ENCODE peak calls at places on chromosomes 1 and 21, in five cellular contexts. R, K, W, F and L are unnamed samples.

GRCh38 chr1:61591316-61591715 is 133.6 kb downstream of the TM2D1 start:
- DNase-seq in R (no peak), K (no peak), W (peak), F (no peak), L (no peak)

GRCh38 chr1:180231506-180232420 is 1.7 kb downstream of the LHX4 start:
- DNase-seq in R (no peak), K (no peak), W (peak), F (no peak), L (peak)

GRCh38 chr1:150404465-150404864 is 40.5 kb downstream of the RPRD2 start:
- DNase-seq in R (no peak), K (no peak), W (no peak), F (no peak), L (no peak)

GRCh38 chr1:219416598-219417238 is 196.2 kb downstream of the ZC3H11B start:
- DNase-seq in R (peak), K (peak), W (peak), F (no peak), L (peak)

GRCh38 chr21:31526040-31526439 is 133.5 kb upstream of the SOD1 start:
- DNase-seq in R (no peak), K (no peak), W (no peak), F (no peak), L (peak)

GRCh38 chr1:99685516-99686180 is 39.7 kb downstream of the PALMD start:
- DNase-seq in R (peak), K (peak), W (peak), F (peak), L (peak)

GRCh38 chr1:230010618-230011332 is 56.3 kb upstream of the GALNT2 start:
- DNase-seq in R (no peak), K (no peak), W (no peak), F (no peak), L (no peak)

GRCh38 chr1:10380594-10381275 is 18.1 kb upstream of the PGD start:
- DNase-seq in R (no peak), K (no peak), W (no peak), F (no peak), L (no peak)

GRCh38 chr1:32754282-32755097 is 51.9 kb upstream of the SYNC start:
- DNase-seq in R (no peak), K (peak), W (peak), F (peak), L (peak)

GRCh38 chr1:67793562-67793961 is 39.7 kb downstream of the GNG12 start:
- DNase-seq in R (no peak), K (no peak), W (no peak), F (no peak), L (no peak)

GRCh38 chr1:192512426-192513125 is 63.0 kb upstream of the RGS1 start:
- DNase-seq in R (no peak), K (no peak), W (peak), F (no peak), L (no peak)

GRCh38 chr1:204123376-204123775 is 28.5 kb downstream of the ETNK2 start:
- DNase-seq in R (no peak), K (no peak), W (no peak), F (no peak), L (peak)

GRCh38 chr21:32494946-32495703 is 82.6 kb downstream of the EVA1C start:
- DNase-seq in R (no peak), K (no peak), W (no peak), F (no peak), L (no peak)

GRCh38 chr21:36743008-36743407 is 44.1 kb downstream of the SIM2 start:
- DNase-seq in R (no peak), K (no peak), W (no peak), F (no peak), L (no peak)

GRCh38 chr1:247491328-247491727 is 33.4 kb upstream of the OR2B11 start:
- DNase-seq in R (no peak), K (no peak), W (no peak), F (no peak), L (no peak)

GRCh38 chr1:84892657-84893618 is at the start of gene LPAR3:
- DNase-seq in R (peak), K (peak), W (peak), F (peak), L (peak)

GRCh38 chr1:170402451-170403311 is 129.3 kb upstream of the GORAB start:
- DNase-seq in R (no peak), K (no peak), W (no peak), F (no peak), L (no peak)

GRCh38 chr1:234971586-234972297 is 156.9 kb downstream of the TOMM20 start:
- DNase-seq in R (no peak), K (no peak), W (peak), F (no peak), L (no peak)

GRCh38 chr1:2597441-2598328 is 11.1 kb downstream of the PRXL2B start:
- DNase-seq in R (no peak), K (no peak), W (no peak), F (no peak), L (peak)

GRCh38 chr1:54253480-54253879 is 53.5 kb downstream of the MRPL37 start:
- DNase-seq in R (no peak), K (no peak), W (no peak), F (no peak), L (no peak)

GRCh38 chr1:207867136-207868081 is 43.5 kb downstream of the CD34 start:
- DNase-seq in R (no peak), K (no peak), W (peak), F (peak), L (peak)

GRCh38 chr21:15514073-15514946 is 215.5 kb upstream of the USP25 start:
- DNase-seq in R (peak), K (no peak), W (peak), F (no peak), L (no peak)

GRCh38 chr1:234570741-234571140 is 39.2 kb downstream of the IRF2BP2 start:
- DNase-seq in R (no peak), K (no peak), W (no peak), F (no peak), L (no peak)

GRCh38 chr1:177849130-177849529 is 120.7 kb downstream of the SEC16B start:
- DNase-seq in R (no peak), K (no peak), W (no peak), F (no peak), L (no peak)

GRCh38 chr1:55926906-55927471 is 652.4 kb downstream of the PLPP3 start:
- DNase-seq in R (no peak), K (no peak), W (no peak), F (no peak), L (no peak)

GRCh38 chr1:97277891-97278662 is 556.5 kb downstream of the PTBP2 start:
- DNase-seq in R (no peak), K (no peak), W (no peak), F (no peak), L (no peak)

GRCh38 chr1:70706381-70707173 is 295.5 kb downstream of the CTH start:
- DNase-seq in R (no peak), K (no peak), W (no peak), F (no peak), L (peak)

GRCh38 chr1:70334436-70334835 is 20.1 kb downstream of the ANKRD13C start:
- DNase-seq in R (no peak), K (no peak), W (no peak), F (no peak), L (no peak)

GRCh38 chr1:155051777-155052398 is 772 bp downstream of the ADAM15 start:
- DNase-seq in R (peak), K (no peak), W (peak), F (peak), L (peak)

GRCh38 chr1:155048449-155049334 is 2.4 kb upstream of the ADAM15 start:
- DNase-seq in R (no peak), K (no peak), W (no peak), F (no peak), L (no peak)

GRCh38 chr1:155051342-155051776 is 243 bp downstream of the ADAM15 start:
- DNase-seq in R (no peak), K (no peak), W (no peak), F (no peak), L (no peak)

GRCh38 chr1:155050560-155051341 is at the start of gene ADAM15:
- DNase-seq in R (peak), K (peak), W (peak), F (peak), L (peak)

GRCh38 chr1:155049651-155050559 is 1.2 kb upstream of the ADAM15 start:
- DNase-seq in R (no peak), K (no peak), W (no peak), F (no peak), L (no peak)
- H3K4me3 ChIP-seq in R (peak), K (peak), W (peak), F (peak), L (peak)

DNA sequence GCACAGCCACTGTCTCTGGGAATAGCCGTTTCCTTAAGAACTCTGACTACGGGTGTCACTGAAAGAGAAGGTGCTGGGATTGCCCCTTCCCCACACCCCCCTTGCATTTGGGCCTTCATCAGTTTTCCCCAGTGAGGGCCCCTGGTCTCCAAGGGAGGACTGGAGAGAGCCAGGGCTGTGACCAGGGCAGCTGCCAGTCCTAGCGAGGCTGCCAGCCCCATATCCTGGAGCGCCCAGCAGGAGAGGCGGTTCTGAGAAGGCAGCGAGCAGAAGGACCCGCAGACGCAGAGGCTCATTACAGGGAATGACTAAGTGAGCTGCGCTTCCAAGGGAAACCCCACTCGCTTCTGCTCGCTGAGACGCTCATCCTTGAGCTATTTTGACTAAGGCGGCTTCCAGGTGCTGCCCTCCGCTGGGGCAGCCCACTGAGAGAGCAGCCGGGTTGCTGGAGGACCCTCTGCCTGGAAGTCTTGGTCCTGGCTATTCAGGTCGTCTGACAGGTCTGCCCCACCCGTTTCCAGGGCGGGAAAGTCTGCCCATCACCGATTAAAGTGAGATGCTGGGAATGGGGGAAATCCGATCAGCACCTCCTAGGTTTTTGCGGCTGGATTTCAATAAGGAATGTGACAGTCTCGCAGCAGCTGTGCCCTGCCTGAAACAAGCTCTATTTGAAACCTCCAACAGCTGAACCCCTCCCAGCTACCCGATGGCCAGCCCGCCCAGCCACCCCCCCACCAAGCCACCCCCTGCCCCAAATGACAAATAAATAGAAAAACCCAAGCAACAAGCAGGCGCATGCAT is 2.9 kb downstream of the KCNN3 start:
- DNase-seq in R (no peak), K (no peak), W (no peak), F (no peak), L (peak)
- H3K4me3 ChIP-seq in R (no peak), K (no peak), W (no peak), F (no peak), L (no peak)

DNA sequence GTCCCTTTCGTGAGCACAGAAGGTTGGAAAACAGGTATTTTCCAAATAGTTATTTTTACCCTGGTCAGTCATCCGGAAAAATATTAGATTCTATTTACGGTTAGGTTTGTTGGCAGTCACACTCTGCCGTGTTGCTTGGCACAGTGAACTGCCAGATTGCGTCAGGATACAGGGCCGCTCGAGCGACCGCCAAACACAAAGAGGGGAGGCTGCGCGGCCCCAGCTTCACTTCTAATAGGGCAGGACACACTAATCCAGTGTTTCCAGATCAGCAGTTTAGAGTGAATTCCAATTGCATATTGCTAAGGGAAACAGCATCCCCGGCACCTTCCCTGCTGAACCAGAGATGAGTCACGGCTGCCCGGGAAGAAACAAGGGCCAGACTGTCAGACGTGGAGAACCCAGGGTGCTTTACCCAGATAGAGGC is 22.9 kb downstream of the UMODL1 start:
- DNase-seq in R (no peak), K (no peak), W (no peak), F (no peak), L (no peak)
- H3K4me3 ChIP-seq in R (no peak), K (no peak), W (no peak), F (no peak), L (no peak)

GRCh38 chr1:41366428-41367101 is 5.3 kb downstream of the FOXO6 start:
- DNase-seq in R (peak), K (no peak), W (peak), F (no peak), L (peak)
- H3K4me3 ChIP-seq in R (no peak), K (peak), W (peak), F (peak), L (peak)

DNA sequence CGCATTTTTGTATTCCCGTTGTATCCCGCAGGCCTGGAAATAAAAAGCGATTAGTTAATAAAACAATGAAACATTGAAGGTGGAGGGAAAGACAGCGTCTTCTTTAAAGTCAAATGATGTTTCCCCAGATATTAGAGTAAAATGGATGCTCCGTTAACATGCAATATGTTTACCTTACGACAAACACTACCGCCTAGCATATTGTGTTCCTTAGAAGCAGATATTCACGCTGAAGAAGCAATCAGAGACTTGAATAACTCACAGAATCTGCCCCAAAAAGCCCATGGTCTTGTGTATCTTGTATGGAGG is 583 bp upstream of the B4GALT3 start:
- DNase-seq in R (no peak), K (no peak), W (no peak), F (no peak), L (no peak)
- H3K4me3 ChIP-seq in R (peak), K (peak), W (peak), F (peak), L (no peak)

DNA sequence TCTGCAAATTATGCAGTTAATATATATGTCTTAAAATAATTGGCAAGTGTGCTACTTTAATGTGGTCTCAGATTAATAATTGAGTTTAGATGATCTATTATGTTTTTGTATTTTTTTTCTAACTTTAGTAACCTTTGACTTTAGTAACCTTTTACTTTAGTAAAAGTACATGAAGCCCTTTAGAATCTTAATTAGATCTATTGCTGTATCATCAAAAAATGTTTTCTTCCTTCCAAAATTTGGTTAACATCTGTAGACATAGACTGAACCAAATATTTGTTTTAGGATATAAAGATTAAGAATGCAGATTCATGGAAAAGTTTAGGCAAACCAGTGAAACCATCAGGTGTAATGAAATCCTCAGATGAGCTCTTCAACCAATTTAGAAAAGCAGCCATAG is 25.7 kb upstream of the EPHX4 start:
- DNase-seq in R (no peak), K (no peak), W (no peak), F (no peak), L (no peak)
- H3K4me3 ChIP-seq in R (no peak), K (no peak), W (no peak), F (no peak), L (no peak)

GRCh38 chr1:185227161-185227560 is 70.2 kb downstream of the SWT1 start:
- DNase-seq in R (no peak), K (no peak), W (no peak), F (no peak), L (no peak)
- H3K4me3 ChIP-seq in R (no peak), K (no peak), W (no peak), F (no peak), L (no peak)